ENCODE peak calls at places on chromosomes 12 and 14, in five cellular contexts. V, L, Y, S and X are unnamed samples.

GRCh38 chr12:46585854-46586621 is 213.5 kb upstream of the SLC38A2 start:
- DNase-seq in Y (no peak), L (no peak), V (no peak), S (peak), X (peak)

GRCh38 chr12:54126696-54127537 is 61.9 kb downstream of the SMUG1 start:
- DNase-seq in L (no peak), Y (no peak), V (peak), S (no peak), X (peak)

GRCh38 chr12:9221476-9221875 is 13.3 kb upstream of the PZP start:
- DNase-seq in V (no peak), S (no peak), Y (no peak), L (no peak), X (no peak)

GRCh38 chr14:58298477-58298879 is at the start of gene ARID4A:
- DNase-seq in V (peak), L (no peak), Y (peak), S (no peak), X (no peak)

GRCh38 chr14:96086574-96087077 is 47.5 kb downstream of the C14orf132 start:
- DNase-seq in L (no peak), Y (no peak), V (no peak), S (no peak), X (no peak)

GRCh38 chr14:68783408-68784297 is 9.2 kb downstream of the ZFP36L1 start:
- DNase-seq in Y (no peak), V (peak), L (no peak), S (peak), X (no peak)

GRCh38 chr12:47079894-47080724 is at the start of gene AMIGO2:
- DNase-seq in Y (peak), L (no peak), S (no peak), V (peak), X (peak)

GRCh38 chr14:33647385-33647786 is 303.5 kb downstream of the EGLN3 start:
- DNase-seq in S (no peak), V (no peak), Y (no peak), L (no peak), X (no peak)

GRCh38 chr12:123767613-123768012 is 5.5 kb downstream of the DNAH10 start:
- DNase-seq in Y (no peak), L (peak), V (no peak), S (no peak), X (no peak)

GRCh38 chr12:82650627-82651337 is 35.9 kb upstream of the TMTC2 start:
- DNase-seq in Y (no peak), V (no peak), L (peak), S (peak), X (peak)

GRCh38 chr14:80523518-80524117 is 312.3 kb upstream of the DIO2 start:
- DNase-seq in S (no peak), V (no peak), L (no peak), Y (no peak), X (no peak)
- TF ChIP-seq HDAC2 in S (no peak), V (no peak), L (no peak), Y (no peak), X (no peak)

GRCh38 chr12:20426956-20427355 is 58.6 kb downstream of the PDE3A start:
- DNase-seq in S (no peak), Y (no peak), V (no peak), L (no peak), X (no peak)
- H3K4me3 ChIP-seq in S (no peak), Y (no peak), V (no peak), L (no peak), X (no peak)

GRCh38 chr14:64198021-64198420 is 96.2 kb downstream of the ESR2 start:
- DNase-seq in Y (no peak), L (no peak), S (no peak), V (no peak), X (no peak)
- H3K27ac ChIP-seq in Y (no peak), L (no peak), S (no peak), V (no peak), X (no peak)

GRCh38 chr14:73471582-73472181 is 13.3 kb upstream of the NUMB start:
- DNase-seq in Y (no peak), V (no peak), L (no peak), S (no peak), X (peak)

GRCh38 chr14:73476451-73476905 is 14.3 kb upstream of the RIOX1 start:
- DNase-seq in Y (no peak), L (no peak), V (no peak), S (no peak), X (no peak)

GRCh38 chr14:73474952-73475351 is 15.8 kb upstream of the RIOX1 start:
- DNase-seq in V (no peak), L (no peak), S (no peak), Y (no peak), X (no peak)

GRCh38 chr14:73468808-73469386 is 10.6 kb upstream of the NUMB start:
- DNase-seq in Y (no peak), V (no peak), S (no peak), L (no peak), X (no peak)

DNA sequence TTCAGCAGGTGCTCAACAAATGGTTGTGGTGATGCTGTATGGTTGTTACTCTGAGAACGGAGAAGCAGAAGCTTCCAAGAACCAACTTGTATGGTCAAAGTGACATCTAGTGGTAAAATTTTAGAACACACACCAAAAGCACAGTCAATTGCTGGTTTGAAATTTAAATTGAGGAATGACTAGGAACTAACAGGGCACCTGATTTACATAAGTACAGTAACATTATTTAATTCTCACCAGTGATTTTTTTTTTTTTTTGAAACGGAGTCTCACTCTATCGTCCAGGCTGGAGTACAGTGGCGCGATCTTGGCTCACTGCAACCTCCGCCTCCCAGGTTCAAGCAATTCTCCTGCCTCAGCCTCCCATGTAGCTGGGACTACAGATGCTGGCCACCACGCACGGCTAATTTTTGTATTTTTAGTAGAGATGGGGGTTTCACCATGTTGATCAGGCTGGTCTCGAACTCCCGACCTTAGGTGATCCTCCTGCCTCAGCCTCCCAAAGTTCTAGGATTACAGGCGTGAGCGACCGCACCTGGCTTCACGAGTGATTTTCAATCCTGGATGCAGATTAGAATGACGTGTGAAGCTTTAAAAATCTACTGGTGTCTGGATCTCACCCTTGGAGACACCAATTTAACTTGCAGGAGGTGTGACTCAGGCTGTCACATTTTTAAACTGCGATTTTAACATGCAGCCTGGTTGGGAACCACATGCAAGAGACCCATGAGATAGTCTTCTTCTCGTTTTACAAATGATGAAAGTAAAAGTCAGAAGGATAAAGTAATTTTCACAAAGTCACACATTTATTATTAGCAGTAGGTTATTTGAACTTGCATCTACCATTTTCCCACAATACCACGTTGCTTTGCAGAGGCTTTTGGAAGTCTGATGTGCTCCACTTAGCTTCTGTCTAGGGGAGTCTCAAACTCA is 14.1 kb upstream of the NUMB start:
- DNase-seq in V (no peak), L (peak), Y (peak), S (peak), X (peak)
- TF ChIP-seq HDAC2 in V (no peak), L (no peak), Y (no peak), S (no peak), X (no peak)

GRCh38 chr14:77709412-77709811 is 1.5 kb downstream of the SLIRP start:
- DNase-seq in L (no peak), V (no peak), Y (no peak), S (peak), X (no peak)
- H3K4me3 ChIP-seq in L (peak), V (peak), Y (peak), S (peak), X (peak)

GRCh38 chr14:102933618-102934231 is 11.3 kb downstream of the AMN start:
- DNase-seq in S (peak), V (no peak), Y (no peak), L (no peak), X (no peak)
- H3K27ac ChIP-seq in S (no peak), V (no peak), Y (no peak), L (no peak), X (no peak)

DNA sequence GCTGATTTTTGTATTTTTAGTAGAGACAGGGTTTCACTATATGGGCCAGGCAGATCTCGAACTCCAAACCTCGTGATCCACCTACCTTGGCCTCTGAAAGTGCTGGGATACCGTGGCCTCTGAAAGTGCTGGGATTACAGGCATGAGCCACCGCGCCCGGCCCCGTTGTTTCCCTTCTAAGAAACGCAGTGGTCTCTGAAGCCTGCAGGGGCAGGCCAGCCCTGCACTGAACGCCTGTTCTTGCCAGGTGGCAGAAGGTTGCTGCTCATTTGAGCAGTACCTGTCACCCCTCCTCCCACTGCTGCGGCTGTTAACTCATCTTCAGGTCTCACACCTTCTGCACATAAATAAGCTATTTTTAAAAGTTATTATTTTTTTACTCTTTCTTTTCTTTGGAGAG is 24.3 kb downstream of the GPRC5A start:
- DNase-seq in L (no peak), Y (no peak), S (no peak), V (peak), X (no peak)
- TF ChIP-seq HDAC2 in L (no peak), Y (no peak), S (no peak), V (no peak), X (no peak)